ENCODE peak calls at places on chromosome 13, in six cellular contexts. R is left ventricle myocardium inferior; F is epithelial cell of esophagus; I is CD4-positive, alpha-beta T cell; N is endothelial cell; K is nephron progenitor cell. L is an unnamed sample.

GRCh38 chr13:110644892-110645521 is 29.7 kb downstream of the NAXD start:
- DNase-seq in R (peak; percentile 65), F (peak; percentile 62), I (peak; percentile 42), N (peak; percentile 70), K (peak; percentile 71), L (no peak)

GRCh38 chr13:75769141-75769905 is 133.2 kb downstream of the LMO7 start:
- DNase-seq in R (no peak), F (no peak), I (no peak), N (no peak), K (no peak), L (no peak)

GRCh38 chr13:66534561-66534960 is 695.6 kb downstream of the PCDH9 start:
- DNase-seq in R (no peak), F (no peak), I (no peak), N (no peak), K (no peak), L (no peak)

GRCh38 chr13:29523199-29523931 is 72.1 kb downstream of the SLC7A1 start:
- DNase-seq in R (peak; percentile 45), F (no peak), I (no peak), N (no peak), K (no peak), L (no peak)

GRCh38 chr13:31119966-31120733 is 41.6 kb downstream of the HSPH1 start:
- DNase-seq in R (no peak), F (peak; percentile 8), I (no peak), N (no peak), K (no peak), L (peak; percentile 20)

GRCh38 chr13:78133511-78133910 is 214.9 kb upstream of the EDNRB start:
- DNase-seq in R (no peak), F (no peak), I (no peak), N (no peak), K (no peak), L (no peak)

GRCh38 chr13:87677334-87678234 is 6.4 kb downstream of the SLITRK5 start:
- DNase-seq in R (no peak), F (no peak), I (peak; percentile 42), N (peak; percentile 33), K (peak; percentile 67), L (no peak)

GRCh38 chr13:41740479-41740878 is 220.4 kb downstream of the VWA8 start:
- DNase-seq in R (no peak), F (no peak), I (no peak), N (no peak), K (no peak), L (no peak)

GRCh38 chr13:43408274-43408673 is 378.5 kb downstream of the ENOX1 start:
- DNase-seq in R (no peak), F (no peak), I (no peak), N (no peak), K (no peak), L (no peak)

GRCh38 chr13:45362939-45363338 is 22.0 kb upstream of the TPT1 start:
- DNase-seq in R (no peak), F (no peak), I (no peak), N (no peak), K (no peak), L (no peak)

GRCh38 chr13:85631801-85632200 is 167.4 kb downstream of the SLITRK6 start:
- DNase-seq in R (no peak), F (no peak), I (no peak), N (no peak), K (no peak), L (no peak)

GRCh38 chr13:96575423-96576320 is 418.6 kb downstream of the OXGR1 start:
- DNase-seq in R (no peak), F (peak; percentile 50), I (no peak), N (no peak), K (no peak), L (no peak)

GRCh38 chr13:111549464-111549863 is 229.0 kb downstream of the TEX29 start:
- DNase-seq in R (no peak), F (no peak), I (no peak), N (no peak), K (no peak), L (no peak)

GRCh38 chr13:74287672-74288169 is 153.5 kb upstream of the KLF12 start:
- DNase-seq in R (peak; percentile 71), F (peak; percentile 60), I (peak; percentile 83), N (peak; percentile 53), K (peak; percentile 63), L (peak; percentile 30)

GRCh38 chr13:52597676-52598075 is 44.6 kb upstream of the HNRNPA1L2 start:
- DNase-seq in R (no peak), F (no peak), I (no peak), N (no peak), K (no peak), L (no peak)

GRCh38 chr13:106186366-106187030 is 349.0 kb downstream of the EFNB2 start:
- DNase-seq in R (no peak), F (peak; percentile 15), I (no peak), N (no peak), K (no peak), L (no peak)

GRCh38 chr13:21420706-21421105 is 38.4 kb downstream of the ZDHHC20 start:
- DNase-seq in R (no peak), F (peak; percentile 31), I (no peak), N (no peak), K (no peak), L (peak; percentile 24)

GRCh38 chr13:97223711-97224461 is 1.8 kb downstream of the MBNL2 start:
- DNase-seq in R (peak; percentile 29), F (peak; percentile 82), I (no peak), N (no peak), K (peak; percentile 33), L (peak; percentile 89)

GRCh38 chr13:91950803-91951202 is 552.4 kb downstream of the GPC5 start:
- DNase-seq in R (no peak), F (no peak), I (no peak), N (no peak), K (no peak), L (no peak)

GRCh38 chr13:75581874-75582640 is 32.5 kb downstream of the UCHL3 start:
- DNase-seq in R (no peak), F (no peak), I (no peak), N (no peak), K (no peak), L (no peak)

GRCh38 chr13:66048888-66049287 is 1181.2 kb downstream of the PCDH9 start:
- DNase-seq in R (no peak), F (peak; percentile 2), I (no peak), N (no peak), K (no peak), L (no peak)

GRCh38 chr13:95002968-95003813 is 290.8 kb upstream of the SOX21 start:
- DNase-seq in R (no peak), F (no peak), I (no peak), N (no peak), K (peak; percentile 44), L (no peak)

GRCh38 chr13:31794452-31794851 is 55.1 kb downstream of the RXFP2 start:
- DNase-seq in R (no peak), F (no peak), I (no peak), N (no peak), K (no peak), L (no peak)

GRCh38 chr13:30744056-30744684 is 8.8 kb downstream of the ALOX5AP start:
- DNase-seq in R (no peak), F (peak; percentile 36), I (peak; percentile 74), N (no peak), K (no peak), L (peak; percentile 42)

GRCh38 chr13:60431108-60431700 is 34.2 kb downstream of the TDRD3 start:
- DNase-seq in R (no peak), F (peak; percentile 65), I (no peak), N (no peak), K (peak; percentile 3), L (peak; percentile 55)

GRCh38 chr13:37074703-37075102 is 15.2 kb upstream of the SUPT20H start:
- DNase-seq in R (no peak), F (peak; percentile 41), I (no peak), N (no peak), K (no peak), L (peak; percentile 49)

GRCh38 chr13:95564948-95565347 is 12.4 kb downstream of the CLDN10 start:
- DNase-seq in R (no peak), F (peak; percentile 79), I (no peak), N (no peak), K (no peak), L (peak; percentile 92)

GRCh38 chr13:111411186-111411858 is 90.9 kb downstream of the TEX29 start:
- DNase-seq in R (no peak), F (no peak), I (no peak), N (no peak), K (no peak), L (no peak)

GRCh38 chr13:77014906-77015685 is 11.9 kb downstream of the FBXL3 start:
- DNase-seq in R (no peak), F (no peak), I (no peak), N (no peak), K (no peak), L (no peak)
- TF ChIP-seq CTCF in R (no peak), F (no peak), I (no peak), N (no peak), K (no peak), L (no peak)

GRCh38 chr13:26604784-26605183 is 47.3 kb downstream of the WASF3 start:
- DNase-seq in R (peak; percentile 62), F (no peak), I (no peak), N (no peak), K (no peak), L (no peak)

GRCh38 chr13:26601669-26602068 is 44.2 kb downstream of the WASF3 start:
- DNase-seq in R (no peak), F (peak; percentile 27), I (no peak), N (no peak), K (no peak), L (peak; percentile 11)

GRCh38 chr13:26599885-26600284 is 42.4 kb downstream of the WASF3 start:
- DNase-seq in R (no peak), F (no peak), I (no peak), N (no peak), K (no peak), L (no peak)

GRCh38 chr13:26600345-26600761 is 42.9 kb downstream of the WASF3 start:
- DNase-seq in R (no peak), F (no peak), I (no peak), N (no peak), K (no peak), L (no peak)

GRCh38 chr13:26602783-26603182 is 45.3 kb downstream of the WASF3 start:
- DNase-seq in R (no peak), F (no peak), I (no peak), N (no peak), K (no peak), L (no peak)
- TF ChIP-seq CTCF in R (no peak), F (no peak), I (no peak), N (no peak), K (no peak), L (no peak)

DNA sequence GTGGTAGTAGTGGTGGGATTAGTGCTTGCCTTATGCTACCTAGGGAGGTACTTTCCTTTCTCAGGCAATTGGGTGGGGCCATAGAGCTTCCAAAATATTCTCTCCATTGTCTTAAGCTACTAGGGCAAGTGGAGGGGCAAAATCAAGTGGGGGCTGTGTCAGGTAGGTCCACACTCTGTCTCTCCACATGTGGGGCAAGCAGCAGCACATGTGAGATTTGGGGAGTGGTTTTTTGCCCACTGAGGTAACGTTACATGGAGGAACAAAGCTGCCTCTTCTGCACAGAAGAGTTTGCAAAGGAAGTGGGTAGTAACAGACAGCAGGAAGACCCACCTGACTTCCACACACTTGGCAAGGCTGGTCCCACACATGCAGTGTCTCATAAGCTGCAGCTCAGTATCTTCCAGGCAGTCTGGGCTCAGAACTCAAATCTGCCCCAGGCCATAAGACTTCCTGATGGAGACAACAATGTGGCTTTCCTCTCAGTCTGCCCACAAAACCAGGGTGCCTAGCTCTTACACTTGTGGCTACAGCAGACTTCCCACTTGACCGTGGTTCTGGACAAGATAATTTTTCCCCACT is 1581.5 kb upstream of the PCDH20 start:
- DNase-seq in R (no peak), F (no peak), I (no peak), N (no peak), K (no peak), L (no peak)
- TF ChIP-seq CTCF in R (no peak), F (no peak), I (no peak), N (no peak), K (no peak), L (no peak)

GRCh38 chr13:27770809-27771208 is 21.5 kb upstream of the GSX1 start:
- DNase-seq in R (no peak), F (peak; percentile 81), I (no peak), N (peak; percentile 44), K (no peak), L (peak; percentile 66)
- TF ChIP-seq CTCF in R (peak; percentile 36), F (peak; percentile 62), I (peak; percentile 56), N (no peak), K (peak; percentile 31), L (peak; percentile 45)